ENCODE peak calls at places on chromosomes 4 and X, in eight cellular contexts. L is endodermal cell; X is AG04450; H is adrenal gland; A is CD8-positive, alpha-beta T cell; E is spleen; S is sigmoid colon; K is IMR-90. C is an unnamed sample.
A peak's percentile ranks its signal among the peaks of the same experiment; 100 is the strongest.

GRCh38 chr4:55947912-55948725 is 626 bp upstream of the CEP135 start:
- DNase-seq in S (no peak), E (no peak), X (peak; percentile 93), H (no peak), L (no peak), A (no peak), K (peak; percentile 98), C (peak; percentile 65)

GRCh38 chr4:81663368-81663767 is 191.7 kb upstream of the RASGEF1B start:
- DNase-seq in L (no peak), S (no peak), H (no peak), E (no peak), K (no peak), X (no peak), A (no peak), C (no peak)

GRCh38 chr4:70703695-70704332 is 15.5 kb downstream of the UTP3 start:
- DNase-seq in E (no peak), K (peak; percentile 83), L (no peak), A (no peak), H (peak; percentile 40), X (peak; percentile 51), S (no peak), C (no peak)

GRCh38 chr4:41709844-41710481 is 38.6 kb downstream of the PHOX2B start:
- DNase-seq in H (no peak), X (peak; percentile 49), L (no peak), K (peak; percentile 97), E (no peak), A (no peak), S (no peak), C (peak; percentile 37)

GRCh38 chr4:137200322-137200721 is 332.0 kb downstream of the PCDH18 start:
- DNase-seq in K (no peak), S (no peak), E (no peak), L (no peak), H (no peak), A (no peak), X (no peak), C (no peak)

GRCh38 chr4:40455340-40455902 is 120.3 kb downstream of the CHRNA9 start:
- DNase-seq in E (no peak), S (no peak), L (no peak), K (no peak), X (no peak), A (no peak), H (peak; percentile 40), C (no peak)

GRCh38 chrX:33725556-33726232 is 406.4 kb downstream of the FAM47A start:
- DNase-seq in S (peak; percentile 71), X (no peak), K (no peak), E (no peak), A (no peak), L (peak; percentile 76), H (peak; percentile 16), C (peak; percentile 18)

GRCh38 chr4:114077610-114078009 is 98.2 kb upstream of the ARSJ start:
- DNase-seq in E (no peak), K (peak; percentile 92), L (no peak), S (no peak), H (no peak), A (no peak), X (peak; percentile 59), C (peak; percentile 67)

GRCh38 chr4:21451032-21451431 is 497.5 kb downstream of the KCNIP4 start:
- DNase-seq in X (no peak), A (no peak), E (no peak), L (no peak), H (no peak), S (no peak), K (peak; percentile 4), C (peak; percentile 93)

GRCh38 chrX:68112321-68112720 is 321.0 kb downstream of the OPHN1 start:
- DNase-seq in K (peak; percentile 44), L (no peak), H (no peak), S (no peak), E (no peak), X (no peak), A (no peak), C (no peak)

GRCh38 chr4:185139736-185140135 is 3.3 kb upstream of the SLC25A4 start:
- DNase-seq in E (no peak), X (no peak), A (no peak), H (no peak), L (no peak), S (no peak), K (no peak), C (no peak)

GRCh38 chr4:183631577-183632198 is 27.3 kb downstream of the RWDD4 start:
- DNase-seq in A (no peak), L (no peak), H (peak; percentile 48), E (no peak), K (no peak), S (no peak), X (no peak), C (no peak)

GRCh38 chr4:86256086-86256485 is 103.8 kb downstream of the MAPK10 start:
- DNase-seq in A (no peak), L (no peak), E (no peak), X (no peak), S (no peak), H (no peak), K (no peak), C (no peak)

GRCh38 chr4:88975925-88976511 is 81.0 kb downstream of the FAM13A start:
- DNase-seq in E (no peak), A (no peak), L (no peak), S (no peak), K (no peak), H (no peak), X (no peak), C (no peak)

GRCh38 chr4:140102406-140102805 is 51.6 kb downstream of the MAML3 start:
- DNase-seq in S (no peak), X (no peak), A (no peak), E (no peak), L (no peak), K (no peak), H (no peak), C (no peak)
- H3K27me3 ChIP-seq in S (no peaks in the 10 kb centered on the region), X (no peaks in the 10 kb centered on the region), A (no peaks in the 10 kb centered on the region), E (no peaks in the 10 kb centered on the region), L (no peaks in the 10 kb centered on the region), K (no peaks in the 10 kb centered on the region), H (no peaks in the 10 kb centered on the region), C (no peaks in the 10 kb centered on the region)

GRCh38 chr4:165449333-165449732 is 70.5 kb downstream of the CPE start:
- DNase-seq in S (no peak), K (no peak), H (no peak), A (no peak), E (no peak), X (no peak), L (no peak), C (no peak)

GRCh38 chr4:165457793-165458192 is 79.0 kb downstream of the CPE start:
- DNase-seq in K (no peak), A (no peak), L (no peak), E (no peak), X (no peak), S (no peak), H (no peak), C (no peak)

GRCh38 chr4:165448700-165449099 is 69.9 kb downstream of the CPE start:
- DNase-seq in E (no peak), X (no peak), A (no peak), L (no peak), S (no peak), H (no peak), K (no peak), C (no peak)

GRCh38 chr4:165458451-165458850 is 79.6 kb downstream of the CPE start:
- DNase-seq in H (no peak), S (no peak), K (no peak), A (no peak), X (no peak), E (no peak), L (no peak), C (no peak)

GRCh38 chr4:165454426-165454825 is 75.6 kb downstream of the CPE start:
- DNase-seq in A (no peak), S (no peak), X (no peak), L (no peak), H (no peak), K (no peak), E (no peak), C (no peak)
- H3K4me3 ChIP-seq in A (no peak overlapping the region), S (no peak overlapping the region), X (no peak overlapping the region), L (peak overlapping the region; percentile 12), H (no peak overlapping the region), K (no peak overlapping the region), E (no peak overlapping the region), C (no peak overlapping the region)

GRCh38 chrX:55340896-55341433 is 76.2 kb upstream of the PAGE3 start:
- DNase-seq in K (no peak), E (no peak), X (no peak), S (no peak), L (peak; percentile 40), H (no peak), A (no peak), C (no peak)

DNA sequence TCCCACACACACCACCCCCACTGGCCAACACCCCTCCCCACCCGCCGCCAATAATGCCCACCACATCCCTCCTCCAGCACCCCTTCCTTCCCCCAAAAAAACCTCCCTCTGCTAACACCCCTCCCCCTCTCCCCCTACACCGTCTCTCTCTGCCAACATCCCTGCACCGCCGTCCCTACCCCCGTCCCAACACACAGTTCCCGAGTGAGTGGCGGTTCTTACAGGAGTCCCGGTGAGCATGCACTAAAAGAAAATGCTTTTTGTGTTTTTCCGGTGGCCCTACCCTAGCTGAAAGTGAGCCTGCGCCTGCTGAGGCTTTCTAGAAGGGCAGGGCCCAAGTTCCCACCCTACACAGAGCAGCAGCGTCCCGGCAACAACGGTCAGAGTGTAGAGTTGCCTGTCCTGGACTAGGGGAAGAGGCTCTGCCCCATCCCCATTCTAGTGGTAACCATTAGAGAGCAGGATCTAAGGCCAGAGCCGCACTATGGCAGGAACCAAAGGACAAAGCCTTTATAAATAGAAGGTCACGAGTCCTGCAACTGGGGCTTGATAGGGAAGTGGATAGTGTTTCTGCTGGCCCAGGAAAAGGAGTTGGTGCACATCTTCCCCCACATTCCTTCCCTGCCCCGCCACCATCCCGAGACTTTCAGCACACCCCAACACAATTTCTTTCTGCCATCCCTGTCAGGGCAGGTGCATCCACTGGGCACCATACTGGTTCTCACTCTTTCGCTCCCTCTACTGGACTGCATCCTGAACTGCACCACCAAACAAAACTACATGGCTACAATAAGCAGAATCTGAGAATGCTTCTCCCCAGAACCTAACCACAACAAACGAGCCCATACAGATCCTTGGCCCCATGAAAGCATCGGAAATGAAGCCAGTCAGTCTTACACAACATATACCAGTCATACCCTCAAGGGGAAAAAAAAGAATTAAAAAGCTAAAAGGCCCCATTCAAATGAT is 78.1 kb upstream of the PAGE3 start:
- DNase-seq in A (no peak), H (peak; percentile 41), X (no peak), S (no peak), L (peak; percentile 73), K (no peak), E (no peak), C (no peak)
- TF ChIP-seq CTCF in A (no peak), H (peak; percentile 61), X (no peak), S (no peak), L (peak; percentile 71), K (peak; percentile 34), E (peak; percentile 50), C (peak; percentile 46)

DNA sequence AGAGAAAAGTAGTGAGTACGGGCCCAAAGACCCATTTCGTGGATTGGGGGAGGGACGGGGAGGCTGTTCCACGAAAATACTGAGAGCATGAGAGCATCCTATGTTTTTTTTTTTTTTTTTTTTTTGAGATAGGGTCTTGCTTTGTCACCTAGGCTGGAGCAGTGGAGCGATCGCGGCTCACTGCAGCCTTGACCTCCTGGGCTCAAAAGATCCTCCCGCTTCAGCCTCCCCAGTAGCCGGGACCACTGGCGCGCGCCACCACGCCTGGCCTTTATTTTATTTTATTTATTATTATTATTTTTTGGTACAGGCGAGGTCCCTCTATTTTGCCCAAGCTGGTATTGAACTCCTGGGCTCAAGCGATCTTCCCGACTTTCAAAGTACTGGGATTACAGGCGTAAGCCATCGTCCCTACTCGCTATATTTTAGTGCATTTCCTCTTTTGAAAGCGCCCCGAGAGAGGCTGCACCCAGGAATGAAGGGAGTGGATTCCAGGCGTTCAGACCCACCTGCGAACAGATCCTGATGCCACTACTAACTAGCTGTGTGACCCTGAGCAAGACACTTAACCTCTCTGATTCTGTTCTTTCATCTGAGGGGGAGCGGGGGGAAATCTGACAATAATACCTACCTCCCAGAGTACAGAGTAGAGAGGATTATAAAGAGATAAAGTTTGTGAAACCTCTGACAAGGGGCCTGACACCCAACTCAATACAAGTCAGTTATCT is 5.4 kb upstream of the MSX1 start:
- DNase-seq in A (no peak), S (peak; percentile 40), H (no peak), X (no peak), E (peak; percentile 27), K (no peak), L (no peak), C (no peak)
- H3K27me3 ChIP-seq in A (peaks cover 38% of the 10 kb centered on the region), S (peaks cover 100% of the 10 kb centered on the region), H (peaks cover 58% of the 10 kb centered on the region), X (peaks cover 56% of the 10 kb centered on the region), E (peaks cover 99% of the 10 kb centered on the region), K (peaks cover 45% of the 10 kb centered on the region), L (peaks cover 99% of the 10 kb centered on the region), C (peaks cover 83% of the 10 kb centered on the region)

C was measured in kidney epithelial cell.